ENCODE peak calls at places on chromosome 11, in four cellular contexts. G, C, L and X are unnamed samples.

GRCh38 chr11:102197759-102198158 is 87.5 kb downstream of the YAP1 start:
- DNase-seq in G (no peak), C (no peak), L (no peak), X (no peak)

GRCh38 chr11:73894725-73895335 is 18.0 kb downstream of the PAAF1 start:
- DNase-seq in G (no peak), C (no peak), L (no peak), X (no peak)

GRCh38 chr11:125401746-125402145 is 94.3 kb downstream of the FEZ1 start:
- DNase-seq in G (no peak), C (no peak), L (peak; percentile 85), X (peak; percentile 40)

GRCh38 chr11:107969219-107969618 is 39.5 kb upstream of the CUL5 start:
- DNase-seq in G (no peak), C (no peak), L (peak; percentile 16), X (no peak)

GRCh38 chr11:117823941-117824420 is 563 bp downstream of the FXYD2 start:
- DNase-seq in G (no peak), C (peak; percentile 66), L (peak; percentile 81), X (peak; percentile 90)

GRCh38 chr11:128595221-128595620 is 7.9 kb upstream of the ETS1 start:
- DNase-seq in G (no peak), C (no peak), L (no peak), X (no peak)

GRCh38 chr11:102367364-102367763 is 20.4 kb downstream of the BIRC2 start:
- DNase-seq in G (no peak), C (no peak), L (no peak), X (no peak)

GRCh38 chr11:102603091-102603490 is 22.0 kb downstream of the MMP20 start:
- DNase-seq in G (no peak), C (no peak), L (no peak), X (no peak)

GRCh38 chr11:3994030-3994640 is 100.5 kb upstream of the RRM1 start:
- DNase-seq in G (no peak), C (no peak), L (no peak), X (no peak)

GRCh38 chr11:6298605-6299004 is 21.7 kb downstream of the CAVIN3 start:
- DNase-seq in G (no peak), C (no peak), L (peak; percentile 70), X (peak; percentile 59)

GRCh38 chr11:130428271-130428670 is at the start of gene ADAMTS8:
- DNase-seq in G (no peak), C (no peak), L (peak; percentile 19), X (no peak)

GRCh38 chr11:126542621-126543020 is 187.1 kb downstream of the ST3GAL4 start:
- DNase-seq in G (no peak), C (no peak), L (no peak), X (no peak)

GRCh38 chr11:94111660-94112059 is 17.0 kb upstream of the PANX1 start:
- DNase-seq in G (no peak), C (no peak), L (peak; percentile 17), X (no peak)

GRCh38 chr11:128790200-128790599 is 76.9 kb downstream of the KCNJ1 start:
- DNase-seq in G (no peak), C (no peak), L (no peak), X (peak; percentile 79)

GRCh38 chr11:6576471-6577373 is 26.7 kb downstream of the RRP8 start:
- DNase-seq in G (no peak), C (peak; percentile 48), L (no peak), X (no peak)

GRCh38 chr11:27861706-27862430 is 161.6 kb upstream of the BDNF start:
- DNase-seq in G (no peak), C (peak; percentile 19), L (no peak), X (no peak)

GRCh38 chr11:13333456-13333957 is 55.9 kb downstream of the BMAL1 start:
- DNase-seq in G (no peak), C (no peak), L (no peak), X (no peak)

GRCh38 chr11:130904380-130904779 is 11.9 kb downstream of the SNX19 start:
- DNase-seq in G (no peak), C (no peak), L (no peak), X (no peak)

GRCh38 chr11:110409174-110409573 is 20.6 kb upstream of the FDX1 start:
- DNase-seq in G (no peak), C (no peak), L (no peak), X (no peak)

GRCh38 chr11:64348611-64349387 is 8.8 kb downstream of the CCDC88B start:
- DNase-seq in G (no peak), C (no peak), L (peak; percentile 11), X (no peak)

GRCh38 chr11:12684354-12684753 is 10.1 kb downstream of the TEAD1 start:
- DNase-seq in G (no peak), C (no peak), L (no peak), X (no peak)

GRCh38 chr11:7300281-7300680 is 48.6 kb downstream of the SYT9 start:
- DNase-seq in G (no peak), C (no peak), L (no peak), X (no peak)

GRCh38 chr11:30342736-30343166 is 19.8 kb downstream of the ARL14EP start:
- DNase-seq in G (no peak), C (no peak), L (no peak), X (no peak)

GRCh38 chr11:66124564-66124963 is 54.5 kb downstream of the PACS1 start:
- DNase-seq in G (no peak), C (no peak), L (no peak), X (no peak)

GRCh38 chr11:35809561-35809960 is 134.3 kb upstream of the LDLRAD3 start:
- DNase-seq in G (no peak), C (no peak), L (no peak), X (no peak)

GRCh38 chr11:66365166-66365565 is 6.4 kb downstream of the SLC29A2 start:
- DNase-seq in G (no peak), C (no peak), L (no peak), X (no peak)

GRCh38 chr11:94647926-94648325 is 80.8 kb downstream of the PIWIL4 start:
- DNase-seq in G (no peak), C (peak; percentile 63), L (no peak), X (no peak)

GRCh38 chr11:70608568-70609314 is 210.4 kb downstream of the CTTN start:
- DNase-seq in G (no peak), C (no peak), L (no peak), X (peak; percentile 21)

GRCh38 chr11:117629146-117629545 is 167.9 kb downstream of the DSCAML1 start:
- DNase-seq in G (no peak), C (no peak), L (no peak), X (no peak)

GRCh38 chr11:78313898-78314297 is 103.7 kb downstream of the GAB2 start:
- DNase-seq in G (no peak), C (no peak), L (no peak), X (no peak)

GRCh38 chr11:117546431-117547160 is 218.9 kb downstream of the CEP164 start:
- DNase-seq in G (no peak), C (no peak), L (no peak), X (no peak)

GRCh38 chr11:38814670-38815069 is 2216.6 kb upstream of the RAG2 start:
- DNase-seq in G (no peak), C (no peak), L (no peak), X (no peak)

GRCh38 chr11:13184295-13184794 is 93.2 kb upstream of the BMAL1 start:
- DNase-seq in G (no peak), C (no peak), L (no peak), X (no peak)

GRCh38 chr11:504994-505344 is 2.1 kb downstream of the RNH1 start:
- DNase-seq in G (no peak), C (no peak), L (no peak), X (no peak)
- H3K4me3 ChIP-seq in G (peak overlapping the region; percentile 88), C (peak overlapping the region; percentile 52), L (no peak overlapping the region), X (no peak overlapping the region)

GRCh38 chr11:62558669-62559068 is 12.1 kb upstream of the AHNAK start:
- DNase-seq in G (no peak), C (no peak), L (no peak), X (no peak)

GRCh38 chr11:62555464-62556092 is 9.0 kb upstream of the AHNAK start:
- DNase-seq in G (no peak), C (no peak), L (no peak), X (no peak)

GRCh38 chr11:62556102-62556871 is 9.7 kb upstream of the AHNAK start:
- DNase-seq in G (peak; percentile 88), C (peak; percentile 92), L (peak; percentile 78), X (peak; percentile 90)

GRCh38 chr11:62559204-62559603 is 12.6 kb upstream of the AHNAK start:
- DNase-seq in G (no peak), C (no peak), L (no peak), X (no peak)

GRCh38 chr11:62556872-62557631 is 10.4 kb upstream of the AHNAK start:
- DNase-seq in G (no peak), C (no peak), L (no peak), X (no peak)
- H3K4me3 ChIP-seq in G (peak overlapping the region; percentile 57), C (no peak overlapping the region), L (no peak overlapping the region), X (no peak overlapping the region)

GRCh38 chr11:118873804-118874203 is 9.9 kb upstream of the CXCR5 start:
- DNase-seq in G (no peak), C (no peak), L (no peak), X (no peak)

GRCh38 chr11:118872403-118872821 is 11.3 kb upstream of the CXCR5 start:
- DNase-seq in G (no peak), C (no peak), L (no peak), X (no peak)

GRCh38 chr11:118870396-118871343 is 13.0 kb upstream of the CXCR5 start:
- DNase-seq in G (no peak), C (peak; percentile 38), L (no peak), X (peak; percentile 35)

DNA sequence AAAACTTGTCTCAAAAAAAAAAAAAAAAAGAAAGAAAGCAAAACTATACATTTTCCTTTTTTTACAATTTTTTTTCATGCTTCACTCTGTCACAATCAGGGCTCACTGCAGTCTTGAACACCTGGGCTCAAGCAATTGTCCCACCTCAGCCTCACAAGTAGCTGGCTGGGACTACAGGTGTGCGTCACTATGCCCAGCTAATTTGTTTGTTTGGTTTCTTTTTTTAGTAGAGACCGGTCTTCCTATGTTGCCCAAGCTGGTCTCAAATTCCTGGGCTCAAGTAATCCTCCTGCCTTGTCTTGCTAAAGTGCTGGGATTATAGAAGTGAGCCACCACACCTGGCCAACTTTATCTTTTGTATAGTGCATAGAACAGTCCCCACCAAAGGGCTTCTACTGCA is 15.0 kb upstream of the CXCR5 start:
- DNase-seq in G (no peak), C (no peak), L (no peak), X (no peak)
- H3K4me3 ChIP-seq in G (no peak overlapping the region), C (no peak overlapping the region), L (no peak overlapping the region), X (no peak overlapping the region)

GRCh38 chr11:116500833-116501622 is 271.8 kb downstream of the BUD13 start:
- DNase-seq in G (no peak), C (no peak), L (peak; percentile 78), X (no peak)
- H3K4me3 ChIP-seq in G (no peak overlapping the region), C (no peak overlapping the region), L (peak overlapping the region; percentile 52), X (no peak overlapping the region)

GRCh38 chr11:20610825-20611224 is 11.4 kb downstream of the SLC6A5 start:
- DNase-seq in G (no peak), C (no peak), L (no peak), X (no peak)

GRCh38 chr11:20611445-20611844 is 12.0 kb downstream of the SLC6A5 start:
- DNase-seq in G (no peak), C (no peak), L (no peak), X (no peak)

GRCh38 chr11:20608938-20609337 is 9.5 kb downstream of the SLC6A5 start:
- DNase-seq in G (no peak), C (no peak), L (no peak), X (no peak)

GRCh38 chr11:20611892-20612291 is 12.5 kb downstream of the SLC6A5 start:
- DNase-seq in G (no peak), C (no peak), L (no peak), X (no peak)

GRCh38 chr11:20609727-20610707 is 10.6 kb downstream of the SLC6A5 start:
- DNase-seq in G (no peak), C (peak; percentile 19), L (peak; percentile 88), X (peak; percentile 74)
- H3K4me3 ChIP-seq in G (peak overlapping the region; percentile 5), C (no peak overlapping the region), L (no peak overlapping the region), X (peak overlapping the region; percentile 17)